ENCODE peak calls at places on chromosomes 5 and 9, in five cellular contexts. H is body of pancreas, U is breast epithelium, I is colonic mucosa, F is cardiac muscle cell. X is an unnamed sample.
A peak's percentile ranks its signal among the peaks of the same experiment; 100 is the strongest.

GRCh38 chr5:62082370-62082778 is 223.6 kb upstream of the KIF2A start:
- DNase-seq in H (no peak), U (no peak), I (no peak), F (no peak), X (no peak)

GRCh38 chr5:15463231-15463630 is 36.7 kb upstream of the FBXL7 start:
- DNase-seq in H (no peak), U (no peak), I (no peak), F (peak; percentile 48), X (no peak)

GRCh38 chr5:168528521-168529360 is at the start of gene FBLL1:
- DNase-seq in H (peak; percentile 5), U (no peak), I (no peak), F (peak; percentile 53), X (peak; percentile 46)

GRCh38 chr5:172370648-172371248 is 83.6 kb downstream of the SH3PXD2B start:
- DNase-seq in H (peak; percentile 62), U (no peak), I (peak; percentile 60), F (peak; percentile 72), X (no peak)

GRCh38 chr9:87586731-87587355 is 89.2 kb downstream of the DAPK1 start:
- DNase-seq in H (no peak), U (no peak), I (no peak), F (no peak), X (no peak)

GRCh38 chr5:147935032-147935431 is 28.7 kb upstream of the C5orf46 start:
- DNase-seq in H (peak; percentile 53), U (no peak), I (no peak), F (peak; percentile 63), X (no peak)

GRCh38 chr5:10789021-10789420 is 28.0 kb upstream of the DAP start:
- DNase-seq in H (peak; percentile 27), U (no peak), I (no peak), F (peak; percentile 93), X (peak; percentile 43)

GRCh38 chr9:68690088-68690487 is 15.0 kb upstream of the PIP5K1B start:
- DNase-seq in H (peak; percentile 68), U (no peak), I (no peak), F (peak; percentile 40), X (no peak)

GRCh38 chr5:118723021-118723338 is 265.4 kb downstream of the DTWD2 start:
- DNase-seq in H (no peak), U (no peak), I (no peak), F (no peak), X (no peak)

GRCh38 chr5:125228358-125228757 is 481.9 kb upstream of the ZNF608 start:
- DNase-seq in H (no peak), U (no peak), I (no peak), F (no peak), X (no peak)

GRCh38 chr9:6873862-6874261 is 116.1 kb downstream of the KDM4C start:
- DNase-seq in H (no peak), U (no peak), I (no peak), F (peak; percentile 68), X (no peak)

GRCh38 chr5:174504266-174504726 is 220.1 kb upstream of the MSX2 start:
- DNase-seq in H (no peak), U (no peak), I (no peak), F (peak; percentile 56), X (no peak)

GRCh38 chr9:122348288-122348777 is 22.5 kb upstream of the PTGS1 start:
- DNase-seq in H (no peak), U (no peak), I (no peak), F (no peak), X (no peak)

GRCh38 chr5:115455241-115455640 is 89.3 kb downstream of the FEM1C start:
- DNase-seq in H (peak; percentile 60), U (no peak), I (no peak), F (peak; percentile 98), X (no peak)

GRCh38 chr9:112341741-112342140 is 8.3 kb upstream of the PTBP3 start:
- DNase-seq in H (no peak), U (no peak), I (no peak), F (peak; percentile 38), X (no peak)

GRCh38 chr9:137784046-137784445 is 93.5 kb upstream of the CACNA1B start:
- DNase-seq in H (no peak), U (no peak), I (no peak), F (no peak), X (no peak)

GRCh38 chr5:120614512-120614911 is 150.4 kb downstream of the PRR16 start:
- DNase-seq in H (no peak), U (no peak), I (no peak), F (peak; percentile 82), X (no peak)

GRCh38 chr9:34961574-34962480 is 3.7 kb downstream of the PHF24 start:
- DNase-seq in H (no peak), U (no peak), I (no peak), F (peak; percentile 84), X (no peak)

GRCh38 chr5:168295574-168296201 is 4.2 kb downstream of the WWC1 start:
- DNase-seq in H (peak; percentile 73), U (peak; percentile 69), I (no peak), F (peak; percentile 87), X (no peak)

GRCh38 chr9:80867731-80868130 is 821.6 kb downstream of the TLE1 start:
- DNase-seq in H (no peak), U (no peak), I (no peak), F (peak; percentile 19), X (no peak)

GRCh38 chr5:80238778-80239679 is 16.8 kb downstream of the SERINC5 start:
- DNase-seq in H (peak; percentile 83), U (peak; percentile 58), I (peak; percentile 76), F (peak; percentile 75), X (no peak)

GRCh38 chr9:114250235-114250568 is 72.7 kb upstream of the ORM1 start:
- DNase-seq in H (peak; percentile 91), U (peak; percentile 90), I (peak; percentile 27), F (peak; percentile 83), X (peak; percentile 67)

DNA sequence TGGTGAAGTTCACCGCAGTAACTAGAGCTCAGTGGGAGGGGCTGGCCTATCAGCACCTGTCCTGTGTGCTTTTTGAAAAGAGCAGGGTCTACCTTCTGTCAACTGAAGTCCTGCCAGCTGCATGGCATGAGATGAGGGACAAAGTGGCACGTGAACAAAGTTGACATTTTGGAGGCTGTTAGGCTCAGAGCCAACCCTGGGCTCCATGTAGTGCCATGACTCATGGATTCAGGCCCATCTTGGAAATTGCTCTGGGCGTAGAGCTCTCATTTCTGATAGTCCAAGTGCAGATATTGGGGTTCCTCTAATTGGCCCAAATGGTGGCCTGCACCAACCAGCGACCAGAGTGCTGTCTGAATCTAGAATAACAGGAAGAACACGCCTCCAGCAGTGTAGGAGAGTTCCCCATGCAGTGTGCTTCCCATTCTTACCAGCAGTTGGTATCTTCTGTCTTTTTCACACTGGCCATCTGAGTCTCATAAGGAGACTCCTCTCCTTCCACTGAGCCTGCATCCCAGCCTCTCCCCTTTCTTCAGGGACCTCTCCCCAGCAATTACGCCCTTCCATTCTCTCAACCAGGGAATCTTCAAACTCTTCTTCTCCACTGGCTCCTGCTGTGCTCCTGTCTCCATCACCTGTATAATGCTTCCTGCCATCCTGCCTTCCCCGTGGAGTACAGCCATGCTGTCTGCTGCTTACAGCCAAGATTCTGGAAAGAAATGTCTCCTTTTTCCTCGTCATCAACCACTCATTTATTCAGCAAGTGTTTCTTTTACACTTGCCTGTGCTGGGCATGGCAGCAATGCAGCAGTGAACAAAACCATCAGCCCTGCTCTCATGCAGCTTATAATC is 30.4 kb downstream of the IRF1 start:
- DNase-seq in H (peak; percentile 61), U (no peak), I (no peak), F (no peak), X (no peak)
- TF ChIP-seq CTCF in H (no peak), U (no peak), I (peak; percentile 15), F (peak; percentile 9), X (no peak)

GRCh38 chr5:54370982-54371381 is 60.6 kb upstream of the ARL15 start:
- DNase-seq in H (no peak), U (no peak), I (no peak), F (no peak), X (no peak)
- H3K4me3 ChIP-seq in H (no peak overlapping the region), U (no peak overlapping the region), I (no peak overlapping the region), F (no peak overlapping the region), X (no peak overlapping the region)

GRCh38 chr5:98775962-98776687 is 2.7 kb downstream of the RGMB start:
- DNase-seq in H (peak; percentile 10), U (no peak), I (no peak), F (peak; percentile 83), X (no peak)
- H3K4me1 ChIP-seq in H (peaks cover 65% of the 10 kb centered on the region), U (peaks cover 30% of the 10 kb centered on the region), I (no peaks in the 10 kb centered on the region), F (peaks cover 10% of the 10 kb centered on the region), X (peaks cover 32% of the 10 kb centered on the region)

GRCh38 chr5:135442387-135443256 is 4.5 kb downstream of the DCANP1 start:
- DNase-seq in H (no peak), U (no peak), I (no peak), F (no peak), X (no peak)
- TF ChIP-seq CTCF in H (no peak), U (no peak), I (no peak), F (no peak), X (no peak)

X was measured in mucosa of descending colon.